ENCODE peak calls at places on chromosomes 4 and X, in five cellular contexts. W is MM.1S, C is GM13976, P is NCI-H69, Z is Kasumi-1. A is an unnamed sample.

GRCh38 chr4:150367326-150367725 is 214.6 kb upstream of the MAB21L2 start:
- DNase-seq in C (no peak), P (peak), Z (no peak), W (no peak), A (peak)

GRCh38 chr4:36189511-36190226 is 54.6 kb downstream of the ARAP2 start:
- DNase-seq in W (peak), Z (peak), C (peak), P (no peak), A (no peak)

GRCh38 chr4:100841911-100842310 is 324.1 kb upstream of the EMCN start:
- DNase-seq in C (no peak), W (no peak), P (no peak), Z (no peak), A (no peak)

GRCh38 chrX:110853610-110854009 is 58.0 kb upstream of the CHRDL1 start:
- DNase-seq in Z (peak), P (peak), C (no peak), W (peak), A (peak)

GRCh38 chr4:180304321-180304720 is 1938.9 kb upstream of the TENM3 start:
- DNase-seq in W (no peak), C (no peak), Z (no peak), P (no peak), A (no peak)

GRCh38 chr4:48944252-48944651 is 37.7 kb upstream of the OCIAD2 start:
- DNase-seq in Z (no peak), P (peak), C (no peak), W (no peak), A (peak)

GRCh38 chrX:107537815-107538214 is 88.4 kb downstream of the FRMPD3 start:
- DNase-seq in W (peak), C (peak), P (peak), Z (peak), A (peak)

GRCh38 chr4:22531638-22532037 is 15.8 kb upstream of the ADGRA3 start:
- DNase-seq in Z (no peak), C (no peak), P (no peak), W (no peak), A (no peak)

GRCh38 chr4:176534566-176534965 is 214.8 kb downstream of the SPCS3 start:
- DNase-seq in C (no peak), W (no peak), P (no peak), Z (no peak), A (no peak)

GRCh38 chr4:125515016-125515415 is 200.3 kb downstream of the FAT4 start:
- DNase-seq in W (no peak), P (no peak), Z (no peak), C (no peak), A (no peak)

GRCh38 chr4:89254847-89255246 is 52.8 kb downstream of the GPRIN3 start:
- DNase-seq in P (peak), Z (peak), C (peak), W (peak), A (peak)

GRCh38 chrX:120559799-120560198 is 963 bp downstream of the CUL4B start:
- DNase-seq in W (no peak), P (peak), C (no peak), Z (peak), A (peak)

GRCh38 chr4:105191621-105192210 is 45.0 kb downstream of the TET2 start:
- DNase-seq in C (peak), W (no peak), Z (peak), P (no peak), A (no peak)

GRCh38 chrX:57447856-57448255 is 144.0 kb upstream of the ZXDB start:
- DNase-seq in Z (no peak), P (no peak), W (no peak), C (no peak), A (no peak)

GRCh38 chrX:95383778-95384177 is 1300.9 kb upstream of the DIAPH2 start:
- DNase-seq in Z (no peak), W (no peak), P (peak), C (no peak), A (no peak)

GRCh38 chr4:184384056-184384809 is 90.1 kb downstream of the IRF2 start:
- DNase-seq in Z (peak), P (peak), W (peak), C (peak), A (no peak)

GRCh38 chr4:20359692-20360091 is 108.0 kb downstream of the SLIT2 start:
- DNase-seq in W (no peak), P (peak), C (no peak), Z (peak), A (no peak)

GRCh38 chr4:187618701-187619278 is 376.8 kb upstream of the ZFP42 start:
- DNase-seq in W (no peak), P (peak), C (no peak), Z (no peak), A (no peak)

GRCh38 chr4:53905281-53905934 is 159.0 kb downstream of the CHIC2 start:
- DNase-seq in Z (no peak), P (no peak), W (no peak), C (no peak), A (no peak)

GRCh38 chrX:122866527-122866926 is 317.6 kb upstream of the GRIA3 start:
- DNase-seq in W (no peak), C (no peak), Z (no peak), P (no peak), A (no peak)

GRCh38 chrX:134512566-134512965 is 52.6 kb downstream of the HPRT1 start:
- DNase-seq in Z (no peak), P (peak), W (no peak), C (no peak), A (no peak)

GRCh38 chr4:57404463-57404862 is 294.3 kb upstream of the IGFBP7 start:
- DNase-seq in W (no peak), P (no peak), Z (no peak), C (no peak), A (no peak)

GRCh38 chr4:113145519-113146291 is 96.3 kb downstream of the ANK2 start:
- DNase-seq in P (peak), W (no peak), Z (no peak), C (no peak), A (peak)

GRCh38 chr4:113646456-113646809 is 115.1 kb downstream of the CAMK2D start:
- DNase-seq in C (no peak), P (peak), Z (no peak), W (no peak), A (peak)

GRCh38 chr4:102623622-102624021 is 122.5 kb downstream of the NFKB1 start:
- DNase-seq in C (no peak), W (no peak), P (peak), Z (no peak), A (peak)